ENCODE peak calls at places on chromosomes 7 and 10, in seven cellular contexts. I is neural progenitor cell; Z is AG04450; F is WERI-Rb-1; G is sigmoid colon; P is CD4-positive, CD25-positive, alpha-beta regulatory T cell; C is fibroblast of lung. Q is an unnamed sample.

GRCh38 chr10:82814635-82815034 is 939.6 kb downstream of the NRG3 start:
- DNase-seq in I (no peak), Z (no peak), F (no peak), G (no peak), P (no peak), C (peak; percentile 1), Q (no peak)

GRCh38 chr7:76356823-76357222 is 2.0 kb downstream of the YWHAG start:
- DNase-seq in I (peak; percentile 30), Z (no peak), F (no peak), G (peak; percentile 40), P (no peak), C (no peak), Q (no peak)

GRCh38 chr10:88433551-88434186 is 149.4 kb downstream of the RNLS start:
- DNase-seq in I (no peak), Z (no peak), F (no peak), G (no peak), P (no peak), C (peak; percentile 14), Q (no peak)

GRCh38 chr7:45974540-45975360 is 53.7 kb upstream of the IGFBP3 start:
- DNase-seq in I (no peak), Z (no peak), F (no peak), G (no peak), P (no peak), C (no peak), Q (no peak)

GRCh38 chr7:69782917-69783684 is 184.8 kb downstream of the AUTS2 start:
- DNase-seq in I (no peak), Z (no peak), F (no peak), G (peak; percentile 85), P (no peak), C (peak; percentile 70), Q (no peak)

GRCh38 chr7:133742709-133743538 is 384.2 kb upstream of the LRGUK start:
- DNase-seq in I (peak; percentile 18), Z (no peak), F (peak; percentile 9), G (no peak), P (no peak), C (peak; percentile 46), Q (peak; percentile 21)

GRCh38 chr10:48215148-48215982 is 59.1 kb downstream of the FRMPD2 start:
- DNase-seq in I (peak; percentile 72), Z (no peak), F (peak; percentile 83), G (no peak), P (no peak), C (peak; percentile 30), Q (peak; percentile 72)

GRCh38 chr10:97028126-97028831 is 157.5 kb downstream of the SLIT1 start:
- DNase-seq in I (no peak), Z (no peak), F (no peak), G (no peak), P (no peak), C (no peak), Q (no peak)

GRCh38 chr7:2968616-2969397 is 74.9 kb downstream of the CARD11 start:
- DNase-seq in I (no peak), Z (no peak), F (no peak), G (peak; percentile 42), P (no peak), C (no peak), Q (no peak)

GRCh38 chr10:69456880-69457693 is 5.8 kb downstream of the TSPAN15 start:
- DNase-seq in I (no peak), Z (no peak), F (no peak), G (peak; percentile 56), P (no peak), C (no peak), Q (no peak)

GRCh38 chr10:3330687-3331086 is 158.1 kb upstream of the PITRM1 start:
- DNase-seq in I (no peak), Z (peak; percentile 16), F (no peak), G (no peak), P (no peak), C (peak; percentile 79), Q (no peak)

GRCh38 chr7:142698429-142698828 is 50.8 kb upstream of the PRSS1 start:
- DNase-seq in I (no peak), Z (no peak), F (no peak), G (no peak), P (no peak), C (no peak), Q (no peak)

GRCh38 chr7:142693911-142694310 is 55.4 kb upstream of the PRSS1 start:
- DNase-seq in I (no peak), Z (no peak), F (no peak), G (no peak), P (no peak), C (no peak), Q (no peak)

GRCh38 chr7:142697270-142697669 is 52.0 kb upstream of the PRSS1 start:
- DNase-seq in I (no peak), Z (no peak), F (no peak), G (no peak), P (no peak), C (no peak), Q (no peak)

GRCh38 chr7:142690554-142691182 is 58.6 kb upstream of the PRSS1 start:
- DNase-seq in I (no peak), Z (no peak), F (no peak), G (no peak), P (no peak), C (no peak), Q (no peak)

DNA sequence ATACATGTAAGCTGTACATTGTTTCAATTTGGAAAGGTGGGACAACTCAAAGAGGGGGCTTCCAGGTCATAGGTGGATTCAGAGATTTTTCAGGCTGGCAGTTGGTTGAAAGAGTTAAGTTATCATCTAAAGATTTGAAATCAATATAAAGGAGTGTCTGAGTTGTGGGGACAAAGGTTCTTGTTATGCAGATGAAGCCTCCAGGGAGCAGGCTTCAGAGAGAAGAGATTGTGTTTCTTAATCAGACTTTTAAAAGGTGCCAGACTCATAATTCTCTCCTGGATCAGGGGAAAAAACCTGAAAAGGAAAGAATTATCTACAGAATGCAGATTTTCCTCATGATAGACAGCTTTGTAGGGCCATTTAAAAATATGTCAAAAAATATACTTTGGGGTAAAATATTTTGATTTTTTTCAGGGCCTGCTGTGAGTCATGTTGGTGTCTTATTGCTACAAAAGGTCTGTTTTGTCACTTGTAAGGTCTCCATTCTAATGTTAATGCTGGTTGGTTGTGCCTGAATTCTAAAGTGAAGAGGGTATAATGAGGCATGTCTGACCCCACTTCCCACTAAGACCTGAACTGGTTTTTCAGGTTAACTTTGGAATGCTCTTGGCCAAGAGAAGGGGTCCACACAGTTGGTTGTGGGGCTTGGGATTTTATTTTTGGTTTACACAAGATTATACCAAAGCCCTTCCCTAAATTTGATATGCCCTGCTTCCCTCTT is 52.7 kb upstream of the PRSS1 start:
- DNase-seq in I (no peak), Z (no peak), F (no peak), G (no peak), P (no peak), C (no peak), Q (no peak)
- H3K4me3 ChIP-seq in I (no peak overlapping the region), Z (no peak overlapping the region), F (no peak overlapping the region), G (no peak overlapping the region), P (no peak overlapping the region), C (no peak overlapping the region), Q (no peak overlapping the region)

GRCh38 chr10:16441106-16441850 is 4.5 kb downstream of the PTER start:
- DNase-seq in I (no peak), Z (no peak), F (no peak), G (no peak), P (no peak), C (no peak), Q (no peak)

GRCh38 chr10:16442914-16443313 is 6.1 kb downstream of the PTER start:
- DNase-seq in I (no peak), Z (no peak), F (no peak), G (no peak), P (no peak), C (no peak), Q (no peak)

GRCh38 chr10:16439294-16439693 is 2.5 kb downstream of the PTER start:
- DNase-seq in I (no peak), Z (no peak), F (no peak), G (no peak), P (no peak), C (peak; percentile 63), Q (no peak)

GRCh38 chr10:16437540-16437894 is 707 bp downstream of the PTER start:
- DNase-seq in I (no peak), Z (no peak), F (no peak), G (no peak), P (no peak), C (no peak), Q (no peak)

DNA sequence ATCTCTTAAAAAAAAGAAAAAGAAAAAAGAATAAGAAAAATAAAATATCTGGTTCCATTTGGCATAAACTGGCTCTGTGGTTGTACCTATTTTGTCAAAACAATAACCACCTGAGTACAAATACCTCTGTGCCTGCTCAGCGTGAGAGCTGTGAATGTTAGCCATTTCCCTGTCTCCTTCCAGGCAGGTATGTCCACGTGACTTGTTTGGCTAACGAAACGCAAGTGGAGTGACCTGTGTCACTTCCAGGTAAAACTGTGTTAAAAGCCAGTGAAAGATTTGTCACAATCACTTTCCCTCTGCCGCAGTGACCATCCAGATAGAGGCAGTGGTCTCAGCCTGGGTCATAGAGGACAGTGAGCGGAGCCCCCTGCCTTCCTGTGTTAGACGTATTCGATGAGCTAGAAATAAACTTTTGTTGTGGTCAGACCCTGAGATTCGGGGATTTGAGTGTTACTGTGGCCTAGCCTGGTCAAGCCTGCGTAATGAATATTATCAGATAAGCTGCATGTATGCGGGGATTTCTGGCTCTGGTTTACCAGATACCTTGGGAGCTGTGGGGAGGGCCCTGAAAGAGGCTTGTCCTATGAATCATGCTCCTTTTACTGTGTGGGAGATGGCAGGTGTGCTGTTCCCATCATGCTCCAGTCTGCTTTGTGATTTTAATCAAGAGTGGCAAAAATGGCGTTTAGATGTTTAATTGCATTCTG is 3.7 kb downstream of the PTER start:
- DNase-seq in I (no peak), Z (no peak), F (no peak), G (no peak), P (no peak), C (no peak), Q (no peak)
- H3K4me3 ChIP-seq in I (no peak overlapping the region), Z (no peak overlapping the region), F (no peak overlapping the region), G (no peak overlapping the region), P (peak overlapping the region; percentile 74), C (no peak overlapping the region), Q (peak overlapping the region; percentile 9)

DNA sequence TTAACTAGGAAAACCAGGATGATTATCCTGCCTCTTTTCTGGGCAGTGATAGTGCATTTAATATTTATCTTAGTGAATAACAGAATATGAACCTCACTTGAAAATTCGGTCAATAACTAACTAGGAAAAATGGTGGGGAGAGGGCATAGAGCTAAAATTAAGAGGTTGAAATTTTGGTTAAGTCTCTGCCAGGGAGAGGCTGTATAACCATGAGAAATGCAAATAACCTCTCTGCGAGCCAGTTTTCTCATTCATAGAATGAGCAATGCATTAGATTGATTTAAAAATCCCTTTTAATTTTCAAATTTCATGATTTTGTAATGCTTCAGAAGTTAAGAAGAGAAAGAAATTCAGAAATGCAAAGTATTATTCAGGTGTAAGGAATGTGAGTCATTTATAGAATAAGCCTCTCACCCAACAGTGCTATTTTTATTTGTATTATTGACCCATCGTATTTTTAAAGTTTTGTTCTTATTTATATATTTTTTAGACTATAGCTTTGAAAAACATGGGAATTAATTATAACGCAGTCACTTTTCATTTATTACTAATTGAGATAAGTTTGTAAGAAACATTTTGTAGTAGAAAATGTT is 104.7 kb downstream of the PHF14 start:
- DNase-seq in I (no peak), Z (no peak), F (no peak), G (no peak), P (no peak), C (no peak), Q (no peak)
- H3K4me3 ChIP-seq in I (no peak overlapping the region), Z (no peak overlapping the region), F (no peak overlapping the region), G (no peak overlapping the region), P (no peak overlapping the region), C (no peak overlapping the region), Q (no peak overlapping the region)

DNA sequence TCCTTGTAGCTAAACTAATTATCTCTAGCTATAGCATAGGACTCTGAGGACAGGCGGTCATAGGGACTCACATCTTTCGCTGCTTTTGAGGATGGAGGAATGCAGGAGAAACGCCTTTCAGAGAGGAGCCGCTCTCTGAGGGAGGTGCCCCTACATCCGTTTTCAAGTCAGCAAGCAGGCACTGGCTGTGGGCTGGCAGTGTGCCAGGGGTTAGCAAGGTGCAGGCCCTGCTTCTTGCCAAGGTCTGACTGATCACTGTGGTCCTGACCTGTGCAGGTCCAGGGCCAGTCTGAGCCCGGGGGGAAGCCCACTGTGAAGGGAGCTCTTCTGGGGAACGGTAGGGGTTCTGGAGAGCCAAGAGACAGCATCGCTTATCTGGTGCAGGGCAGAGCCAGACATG is 89.4 kb downstream of the SH3PXD2A start:
- DNase-seq in I (no peak), Z (no peak), F (no peak), G (no peak), P (peak; percentile 64), C (no peak), Q (peak; percentile 42)
- H3K4me3 ChIP-seq in I (no peak overlapping the region), Z (no peak overlapping the region), F (no peak overlapping the region), G (no peak overlapping the region), P (peak overlapping the region; percentile 62), C (no peak overlapping the region), Q (no peak overlapping the region)

Q was measured in DND-41.